ENCODE peak calls at places on chromosomes 2 and 18, in four cellular contexts. One of them, this sample, is unnamed.

GRCh38 chr18:53458944-53459580 is 765.4 kb downstream of the MBD2 start:
- DNase-seq in foreskin keratinocyte: no peak
- DNase-seq in upper lobe of right lung: no peak
- DNase-seq in ovary: no peak
- DNase-seq in this sample: no peak

GRCh38 chr2:32274289-32274688 is 3.4 kb upstream of the YIPF4 start:
- DNase-seq in foreskin keratinocyte: no peak
- DNase-seq in upper lobe of right lung: no peak
- DNase-seq in ovary: no peak
- DNase-seq in this sample: no peak

GRCh38 chr2:46327627-46328026 is 30.4 kb downstream of the EPAS1 start:
- DNase-seq in foreskin keratinocyte: no peak
- DNase-seq in upper lobe of right lung: no peak
- DNase-seq in ovary: no peak
- DNase-seq in this sample: no peak

GRCh38 chr2:70501215-70501614 is 52.4 kb downstream of the TGFA start:
- DNase-seq in ovary: no peak
- DNase-seq in foreskin keratinocyte: no peak
- DNase-seq in upper lobe of right lung: no peak
- DNase-seq in this sample: no peak

GRCh38 chr2:128638741-128639477 is 320.2 kb upstream of the HS6ST1 start:
- DNase-seq in ovary: no peak
- DNase-seq in foreskin keratinocyte: no peak
- DNase-seq in upper lobe of right lung: no peak
- DNase-seq in this sample: no peak

GRCh38 chr2:88667219-88667618 is 24.3 kb upstream of the RPIA start:
- DNase-seq in ovary: no peak
- DNase-seq in upper lobe of right lung: no peak
- DNase-seq in foreskin keratinocyte: no peak
- DNase-seq in this sample: no peak

GRCh38 chr18:41719808-41720207 is 235.2 kb upstream of the PIK3C3 start:
- DNase-seq in upper lobe of right lung: no peak
- DNase-seq in foreskin keratinocyte: no peak
- DNase-seq in ovary: no peak
- DNase-seq in this sample: no peak

GRCh38 chr2:12432985-12433640 is 283.6 kb upstream of the TRIB2 start:
- DNase-seq in upper lobe of right lung: no peak
- DNase-seq in foreskin keratinocyte: no peak
- DNase-seq in ovary: no peak
- DNase-seq in this sample: no peak

GRCh38 chr2:97688062-97688827 is 18.7 kb downstream of the C2orf92 start:
- DNase-seq in ovary: no peak
- DNase-seq in foreskin keratinocyte: no peak
- DNase-seq in upper lobe of right lung: no peak
- DNase-seq in this sample: no peak

GRCh38 chr2:10216677-10217498 is 85.8 kb upstream of the HPCAL1 start:
- DNase-seq in foreskin keratinocyte: no peak
- DNase-seq in ovary: no peak
- DNase-seq in upper lobe of right lung: no peak
- DNase-seq in this sample: no peak

GRCh38 chr2:79622508-79622907 is 109.7 kb downstream of the CTNNA2 start:
- DNase-seq in upper lobe of right lung: no peak
- DNase-seq in ovary: no peak
- DNase-seq in foreskin keratinocyte: no peak
- DNase-seq in this sample: no peak

GRCh38 chr2:100786297-100786658 is 33.7 kb upstream of the NPAS2 start:
- DNase-seq in upper lobe of right lung: peak
- DNase-seq in foreskin keratinocyte: peak
- DNase-seq in ovary: no peak
- DNase-seq in this sample: peak

GRCh38 chr18:63017977-63018376 is 301.6 kb downstream of the BCL2 start:
- DNase-seq in ovary: no peak
- DNase-seq in upper lobe of right lung: no peak
- DNase-seq in foreskin keratinocyte: no peak
- DNase-seq in this sample: no peak

GRCh38 chr2:111161971-111162370 is 41.3 kb downstream of the BCL2L11 start:
- DNase-seq in ovary: no peak
- DNase-seq in foreskin keratinocyte: no peak
- DNase-seq in upper lobe of right lung: no peak
- DNase-seq in this sample: no peak

GRCh38 chr2:240399419-240400318 is 35.8 kb upstream of the GPC1 start:
- DNase-seq in upper lobe of right lung: peak
- DNase-seq in ovary: no peak
- DNase-seq in foreskin keratinocyte: no peak
- DNase-seq in this sample: no peak

GRCh38 chr2:241180495-241180894 is 8.0 kb upstream of the ANO7 start:
- DNase-seq in foreskin keratinocyte: no peak
- DNase-seq in upper lobe of right lung: no peak
- DNase-seq in ovary: no peak
- DNase-seq in this sample: no peak

GRCh38 chr2:197947219-197947757 is 142.9 kb downstream of the PLCL1 start:
- DNase-seq in ovary: no peak
- DNase-seq in upper lobe of right lung: no peak
- DNase-seq in foreskin keratinocyte: no peak
- DNase-seq in this sample: no peak

GRCh38 chr18:49400398-49401072 is 59.9 kb downstream of the DYM start:
- DNase-seq in foreskin keratinocyte: no peak
- DNase-seq in ovary: no peak
- DNase-seq in upper lobe of right lung: no peak
- DNase-seq in this sample: no peak

GRCh38 chr2:221203846-221204245 is 368.3 kb downstream of the EPHA4 start:
- DNase-seq in ovary: no peak
- DNase-seq in upper lobe of right lung: no peak
- DNase-seq in foreskin keratinocyte: no peak
- DNase-seq in this sample: no peak

GRCh38 chr18:22703883-22704626 is 229.1 kb upstream of the RBBP8 start:
- DNase-seq in foreskin keratinocyte: peak
- DNase-seq in ovary: no peak
- DNase-seq in upper lobe of right lung: no peak
- DNase-seq in this sample: peak

GRCh38 chr2:203934006-203934632 is 2.4 kb upstream of the ICOS start:
- DNase-seq in foreskin keratinocyte: no peak
- DNase-seq in upper lobe of right lung: no peak
- DNase-seq in ovary: no peak
- DNase-seq in this sample: no peak

GRCh38 chr2:181354626-181355025 is 102.6 kb upstream of the ITGA4 start:
- DNase-seq in foreskin keratinocyte: peak
- DNase-seq in upper lobe of right lung: no peak
- DNase-seq in ovary: no peak
- DNase-seq in this sample: peak

GRCh38 chr2:48749820-48750739 is 5.4 kb downstream of the LHCGR start:
- DNase-seq in foreskin keratinocyte: no peak
- DNase-seq in ovary: no peak
- DNase-seq in upper lobe of right lung: no peak
- DNase-seq in this sample: no peak

GRCh38 chr18:44802508-44802907 is 121.8 kb downstream of the SETBP1 start:
- DNase-seq in foreskin keratinocyte: peak
- DNase-seq in upper lobe of right lung: no peak
- DNase-seq in ovary: no peak
- DNase-seq in this sample: no peak

GRCh38 chr2:136764397-136765255 is 719 bp upstream of the THSD7B start:
- DNase-seq in foreskin keratinocyte: no peak
- DNase-seq in upper lobe of right lung: peak
- DNase-seq in ovary: no peak
- DNase-seq in this sample: peak

GRCh38 chr2:43455296-43455695 is 140.5 kb downstream of the THADA start:
- DNase-seq in ovary: no peak
- DNase-seq in foreskin keratinocyte: no peak
- DNase-seq in upper lobe of right lung: no peak
- DNase-seq in this sample: no peak

GRCh38 chr2:105112345-105112744 is 74.5 kb downstream of the MRPS9 start:
- DNase-seq in ovary: no peak
- DNase-seq in upper lobe of right lung: no peak
- DNase-seq in foreskin keratinocyte: no peak
- DNase-seq in this sample: no peak

GRCh38 chr18:63421514-63421913 is 762 bp downstream of the VPS4B start:
- DNase-seq in ovary: no peak
- DNase-seq in foreskin keratinocyte: no peak
- DNase-seq in upper lobe of right lung: no peak
- DNase-seq in this sample: no peak

GRCh38 chr2:48471048-48471474 is 58.9 kb upstream of the STON1 start:
- DNase-seq in ovary: no peak
- DNase-seq in upper lobe of right lung: no peak
- DNase-seq in foreskin keratinocyte: peak
- DNase-seq in this sample: peak

GRCh38 chr18:8153887-8154583 is 455.2 kb upstream of the RAB12 start:
- DNase-seq in foreskin keratinocyte: peak
- DNase-seq in ovary: no peak
- DNase-seq in upper lobe of right lung: no peak
- DNase-seq in this sample: peak

GRCh38 chr2:20172273-20173052 is 52.5 kb downstream of the SDC1 start:
- DNase-seq in foreskin keratinocyte: peak
- DNase-seq in ovary: no peak
- DNase-seq in upper lobe of right lung: peak
- DNase-seq in this sample: peak

GRCh38 chr2:191581003-191581402 is 96.9 kb upstream of the NABP1 start:
- DNase-seq in upper lobe of right lung: no peak
- DNase-seq in ovary: no peak
- DNase-seq in foreskin keratinocyte: no peak
- DNase-seq in this sample: no peak

GRCh38 chr2:49753344-49753930 is 599.1 kb upstream of the FSHR start:
- DNase-seq in upper lobe of right lung: no peak
- DNase-seq in ovary: no peak
- DNase-seq in foreskin keratinocyte: no peak
- DNase-seq in this sample: peak

GRCh38 chr18:74402806-74403433 is 54.2 kb downstream of the DIPK1C start:
- DNase-seq in upper lobe of right lung: no peak
- DNase-seq in ovary: no peak
- DNase-seq in foreskin keratinocyte: no peak
- DNase-seq in this sample: no peak

GRCh38 chr2:95043300-95043786 is 17.8 kb downstream of the MAL start:
- DNase-seq in upper lobe of right lung: peak
- DNase-seq in foreskin keratinocyte: peak
- DNase-seq in ovary: peak
- DNase-seq in this sample: peak

GRCh38 chr2:222336442-222336841 is 37.6 kb upstream of the PAX3 start:
- DNase-seq in ovary: no peak
- DNase-seq in upper lobe of right lung: no peak
- DNase-seq in foreskin keratinocyte: no peak
- DNase-seq in this sample: no peak
- TF ChIP-seq CTCF in ovary: no peak
- TF ChIP-seq CTCF in upper lobe of right lung: no peak
- TF ChIP-seq CTCF in foreskin keratinocyte: peak
- TF ChIP-seq CTCF in this sample: no peak

DNA sequence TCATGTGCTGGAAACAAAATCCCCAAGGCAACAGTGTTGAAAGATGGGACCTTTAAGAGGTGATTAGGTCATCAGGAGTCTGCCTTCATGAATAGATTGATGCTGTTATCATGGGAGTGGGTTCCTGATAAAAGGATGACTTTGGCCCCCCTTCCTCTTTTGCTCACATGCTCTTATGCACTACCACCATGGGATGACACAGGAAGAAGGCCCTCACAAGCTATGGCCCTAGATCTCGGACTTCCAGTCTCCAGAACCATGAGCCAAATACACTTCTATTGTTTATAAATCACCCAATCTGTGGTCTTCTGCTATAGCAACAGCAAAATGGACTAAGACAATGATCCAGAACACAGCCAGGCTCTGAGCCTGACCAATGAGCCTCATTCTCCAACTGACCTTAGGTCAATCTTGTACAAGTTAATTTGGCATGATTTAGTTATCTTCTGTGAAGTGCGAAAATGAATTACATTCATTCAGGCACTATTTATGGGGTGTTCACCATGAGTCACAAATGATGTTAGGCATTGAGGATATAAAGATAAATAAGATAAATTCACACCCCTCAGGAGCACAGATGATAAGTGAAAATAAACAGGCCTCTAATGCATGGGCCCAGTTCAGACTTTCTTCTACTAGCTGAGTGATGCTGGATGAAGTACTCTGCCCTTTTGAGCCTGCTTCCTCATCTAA is 37.7 kb upstream of the NT5C1B start:
- DNase-seq in upper lobe of right lung: no peak
- DNase-seq in ovary: no peak
- DNase-seq in foreskin keratinocyte: no peak
- DNase-seq in this sample: no peak
- H3K27ac ChIP-seq in upper lobe of right lung: no peak
- H3K27ac ChIP-seq in ovary: no peak
- H3K27ac ChIP-seq in foreskin keratinocyte: no peak
- H3K27ac ChIP-seq in this sample: peak

GRCh38 chr2:228681426-228681825 is 499.9 kb upstream of the SPHKAP start:
- DNase-seq in foreskin keratinocyte: no peak
- DNase-seq in ovary: no peak
- DNase-seq in upper lobe of right lung: no peak
- DNase-seq in this sample: peak
- TF ChIP-seq CTCF in foreskin keratinocyte: peak
- TF ChIP-seq CTCF in ovary: peak
- TF ChIP-seq CTCF in upper lobe of right lung: peak
- TF ChIP-seq CTCF in this sample: peak

DNA sequence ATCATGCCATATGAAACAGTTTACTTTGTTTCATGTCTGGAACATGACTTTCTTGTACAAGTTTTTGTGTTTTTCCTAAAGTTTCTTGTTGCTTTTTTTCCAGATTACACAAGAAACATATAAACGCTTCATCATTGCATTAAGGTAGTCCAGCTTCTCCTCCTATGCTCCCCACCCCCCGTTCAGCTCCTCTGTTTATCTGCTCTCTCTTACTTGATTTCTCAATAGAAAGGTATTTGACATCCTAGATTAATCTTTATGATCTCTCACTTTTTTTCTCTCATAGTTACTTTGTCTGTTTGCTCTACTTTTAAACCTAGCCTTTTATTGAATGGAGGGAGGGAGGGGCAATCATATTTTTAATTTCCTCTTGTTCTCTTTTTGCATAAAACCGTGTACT is 25.3 kb downstream of the SLC40A1 start:
- DNase-seq in ovary: no peak
- DNase-seq in foreskin keratinocyte: no peak
- DNase-seq in upper lobe of right lung: no peak
- DNase-seq in this sample: no peak
- H3K27ac ChIP-seq in ovary: peak
- H3K27ac ChIP-seq in foreskin keratinocyte: no peak
- H3K27ac ChIP-seq in upper lobe of right lung: no peak
- H3K27ac ChIP-seq in this sample: no peak

DNA sequence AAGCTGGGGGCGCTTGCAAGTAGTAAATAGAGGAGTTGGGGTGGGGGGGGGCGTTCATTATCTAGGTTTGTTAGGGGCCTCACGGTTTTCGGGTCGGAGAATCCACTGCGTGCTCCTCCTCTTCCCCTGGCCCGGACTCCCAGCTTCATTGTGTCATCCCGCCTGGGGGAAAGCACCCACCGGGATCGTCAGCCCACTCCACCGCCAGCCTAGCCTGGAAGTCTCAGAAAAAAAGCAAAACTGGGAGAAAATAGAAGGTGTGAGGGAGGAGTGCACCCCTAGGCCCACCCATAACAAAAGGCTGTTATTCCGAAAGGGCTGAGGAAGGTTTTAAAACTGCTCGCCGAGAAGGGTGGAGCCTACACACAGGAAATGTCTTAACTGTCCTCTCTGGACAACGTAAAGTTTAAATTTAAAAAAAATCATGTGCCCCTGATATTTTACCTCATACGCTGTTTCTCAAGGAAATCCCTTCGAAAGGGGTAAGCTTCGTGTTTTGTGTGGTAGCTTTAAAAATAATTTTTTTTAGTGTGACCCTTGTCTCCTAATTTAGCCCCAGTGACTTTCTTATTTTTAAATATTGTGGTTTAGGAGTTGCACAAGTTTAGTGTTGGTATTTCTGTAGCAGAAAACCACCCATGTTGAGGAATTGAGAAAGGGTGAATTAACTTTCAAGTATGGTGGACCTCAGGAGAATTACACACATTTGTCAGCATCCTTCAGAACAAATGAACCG is 104.2 kb downstream of the SPTBN1 start:
- DNase-seq in foreskin keratinocyte: peak
- DNase-seq in ovary: peak
- DNase-seq in upper lobe of right lung: no peak
- DNase-seq in this sample: peak
- TF ChIP-seq CTCF in foreskin keratinocyte: no peak
- TF ChIP-seq CTCF in ovary: peak
- TF ChIP-seq CTCF in upper lobe of right lung: no peak
- TF ChIP-seq CTCF in this sample: no peak